ENCODE peak calls at places on chromosomes 6 and 20, in seven cellular contexts. C, A, Y, N, S, Z and W are unnamed samples.

GRCh38 chr6:85459224-85459901 is 9.5 kb downstream of the NT5E start:
- DNase-seq in Z (peak; percentile 41), Y (no peak), S (no peak), A (no peak), C (no peak), N (no peak), W (no peak)

GRCh38 chr20:40080059-40080652 is 608.9 kb downstream of the MAFB start:
- DNase-seq in Y (no peak), Z (no peak), N (no peak), C (no peak), A (no peak), S (no peak), W (no peak)

GRCh38 chr6:154989457-154989856 is 5.7 kb upstream of the TIAM2 start:
- DNase-seq in N (no peak), A (no peak), Y (no peak), Z (no peak), S (no peak), C (no peak), W (no peak)

GRCh38 chr6:125346143-125346925 is 44.6 kb upstream of the HDDC2 start:
- DNase-seq in Y (no peak), N (no peak), C (no peak), Z (no peak), A (no peak), S (no peak), W (no peak)

GRCh38 chr6:33989016-33989854 is 156.7 kb downstream of the GRM4 start:
- DNase-seq in S (no peak), Y (no peak), A (no peak), N (no peak), C (no peak), Z (no peak), W (no peak)

GRCh38 chr20:22966787-22967464 is 68.2 kb upstream of the SSTR4 start:
- DNase-seq in S (no peak), Y (no peak), C (no peak), N (no peak), A (peak; percentile 75), Z (no peak), W (no peak)

GRCh38 chr6:128290221-128290620 is 230.2 kb downstream of the PTPRK start:
- DNase-seq in S (no peak), N (no peak), Y (no peak), A (no peak), Z (no peak), C (no peak), W (no peak)

GRCh38 chr20:61414455-61414991 is 162.5 kb downstream of the CDH4 start:
- DNase-seq in C (no peak), Y (no peak), N (no peak), Z (no peak), S (no peak), A (no peak), W (no peak)

GRCh38 chr20:25254986-25255680 is 7.2 kb downstream of the PYGB start:
- DNase-seq in C (no peak), A (peak; percentile 33), S (no peak), Z (no peak), Y (no peak), N (peak; percentile 59), W (no peak)

GRCh38 chr6:89458720-89459119 is 25.8 kb downstream of the ANKRD6 start:
- DNase-seq in N (no peak), A (peak; percentile 35), S (no peak), Y (no peak), Z (no peak), C (no peak), W (no peak)

GRCh38 chr6:119110601-119111548 is 32.4 kb upstream of the FAM184A start:
- DNase-seq in N (no peak), Z (peak; percentile 31), S (peak; percentile 71), Y (peak; percentile 31), A (peak; percentile 66), C (peak; percentile 36), W (peak; percentile 5)

GRCh38 chr6:35468980-35469710 is 944 bp downstream of the RPL10A start:
- DNase-seq in C (no peak), S (no peak), A (no peak), Z (no peak), Y (no peak), N (no peak), W (no peak)

GRCh38 chr6:77466055-77467028 is 3.1 kb upstream of the HTR1B start:
- DNase-seq in N (no peak), Y (no peak), S (peak; percentile 20), Z (peak; percentile 18), C (no peak), A (peak; percentile 75), W (no peak)

GRCh38 chr6:14060971-14061370 is 56.6 kb upstream of the CD83 start:
- DNase-seq in Y (no peak), Z (no peak), A (no peak), C (no peak), N (no peak), S (no peak), W (no peak)

GRCh38 chr6:37615564-37616340 is 81.9 kb downstream of the MDGA1 start:
- DNase-seq in A (no peak), C (no peak), S (no peak), Z (no peak), N (no peak), Y (no peak), W (no peak)

GRCh38 chr6:154509421-154510143 is 903 bp downstream of the CNKSR3 start:
- DNase-seq in Y (peak; percentile 44), S (no peak), Z (peak; percentile 56), N (peak; percentile 35), C (no peak), A (peak; percentile 37), W (no peak)

GRCh38 chr6:38508894-38509293 is 130.8 kb downstream of the BTBD9 start:
- DNase-seq in Y (no peak), A (peak; percentile 61), Z (peak; percentile 1), C (no peak), S (no peak), N (no peak), W (no peak)

GRCh38 chr6:32151131-32151884 is 431 bp downstream of the PRRT1 start:
- DNase-seq in S (peak; percentile 33), Z (no peak), N (no peak), C (no peak), A (no peak), Y (peak; percentile 97), W (no peak)

GRCh38 chr6:88725111-88725711 is 238.2 kb downstream of the RNGTT start:
- DNase-seq in Y (peak; percentile 17), C (no peak), Z (no peak), S (no peak), A (no peak), N (peak; percentile 26), W (peak; percentile 6)

GRCh38 chr6:67449602-67450001 is 1185.5 kb upstream of the ADGRB3 start:
- DNase-seq in N (no peak), A (no peak), C (no peak), Y (no peak), Z (no peak), S (no peak), W (no peak)

GRCh38 chr6:81894788-81895221 is 142.3 kb upstream of the TENT5A start:
- DNase-seq in Y (no peak), C (no peak), A (no peak), Z (no peak), S (no peak), N (peak; percentile 47), W (no peak)